ENCODE peak calls at places on chromosomes 16 and 17, in four cellular contexts. E, A, P and J are unnamed samples. For H3K79me2 and H3K4me1, the result is how much of the 10 kb centered on the place peaks cover.

GRCh38 chr17:45346255-45347015 is 29.6 kb upstream of the MAP3K14 start:
- DNase-seq in E (peak), P (no peak), A (no peak), J (no peak)

GRCh38 chr16:89106533-89107208 is 13.0 kb downstream of the ACSF3 start:
- DNase-seq in E (no peak), P (no peak), A (no peak), J (no peak)

GRCh38 chr16:49623501-49624266 is 232.2 kb downstream of the ZNF423 start:
- DNase-seq in A (no peak), E (no peak), P (no peak), J (no peak)

GRCh38 chr16:81703177-81704155 is 75.6 kb upstream of the PLCG2 start:
- DNase-seq in A (no peak), E (peak), P (no peak), J (no peak)

GRCh38 chr16:58094026-58094425 is 35.2 kb downstream of the CFAP20 start:
- DNase-seq in P (no peak), E (no peak), A (no peak), J (no peak)

GRCh38 chr17:66711936-66712335 is 123.0 kb upstream of the CACNG5 start:
- DNase-seq in P (no peak), E (no peak), A (no peak), J (peak)

GRCh38 chr16:2900526-2901075 is 11.1 kb upstream of the FLYWCH1 start:
- DNase-seq in E (no peak), P (no peak), A (no peak), J (no peak)

GRCh38 chr17:8420041-8420934 is 15.4 kb upstream of the NDEL1 start:
- DNase-seq in P (no peak), E (peak), A (no peak), J (no peak)

GRCh38 chr17:73170921-73171320 is 6.1 kb downstream of the SSTR2 start:
- DNase-seq in P (no peak), A (no peak), E (no peak), J (no peak)

GRCh38 chr17:74872313-74873035 is at the start of gene FDXR:
- DNase-seq in A (no peak), E (no peak), P (no peak), J (no peak)

GRCh38 chr17:27572665-27573064 is 58.3 kb upstream of the LGALS9 start:
- DNase-seq in A (no peak), P (no peak), E (peak), J (no peak)

GRCh38 chr17:1323336-1323735 is 43.9 kb downstream of the TRARG1 start:
- DNase-seq in A (peak), P (peak), E (peak), J (peak)

GRCh38 chr17:20996724-20997615 is 45.8 kb downstream of the USP22 start:
- DNase-seq in E (no peak), A (no peak), P (no peak), J (no peak)

GRCh38 chr16:81816793-81817210 is 37.7 kb downstream of the PLCG2 start:
- DNase-seq in E (no peak), A (peak), P (no peak), J (no peak)

GRCh38 chr16:49183911-49184310 is 97.7 kb downstream of the CBLN1 start:
- DNase-seq in A (peak), P (peak), E (peak), J (no peak)

GRCh38 chr17:20213429-20213828 is 204.3 kb downstream of the SPECC1 start:
- DNase-seq in E (no peak), A (no peak), P (no peak), J (no peak)

GRCh38 chr17:47618416-47618815 is 31.3 kb upstream of the KPNB1 start:
- DNase-seq in P (peak), A (peak), E (peak), J (no peak)

GRCh38 chr17:8087075-8087941 is at the start of gene ALOX12B:
- DNase-seq in P (no peak), A (no peak), E (no peak), J (no peak)

GRCh38 chr16:66391726-66392670 is 25.5 kb downstream of the CDH5 start:
- DNase-seq in A (no peak), P (no peak), E (no peak), J (no peak)

GRCh38 chr17:83155128-83156081 is 76.0 kb downstream of the METRNL start:
- DNase-seq in P (no peak), E (peak), A (no peak), J (no peak)

GRCh38 chr17:27366438-27366837 is 72.5 kb downstream of the WSB1 start:
- DNase-seq in E (peak), P (no peak), A (no peak), J (no peak)

GRCh38 chr17:28204244-28204643 is 114.8 kb upstream of the TMEM97 start:
- DNase-seq in P (no peak), E (no peak), A (no peak), J (no peak)

GRCh38 chr17:48555183-48555615 is 10.3 kb upstream of the HOXB2 start:
- DNase-seq in E (peak), A (no peak), P (no peak), J (no peak)

GRCh38 chr17:41835800-41836549 is at the start of gene NT5C3B:
- DNase-seq in P (peak), E (peak), A (peak), J (peak)

GRCh38 chr17:8068736-8069586 is 18.6 kb downstream of the ALOX12B start:
- DNase-seq in E (no peak), P (no peak), A (no peak), J (no peak)

GRCh38 chr16:4613636-4614570 is 785 bp downstream of the UBALD1 start:
- DNase-seq in P (peak), A (no peak), E (peak), J (peak)

GRCh38 chr17:4533522-4534502 is 21.4 kb downstream of the MYBBP1A start:
- DNase-seq in A (no peak), P (peak), E (peak), J (peak)

GRCh38 chr16:51149251-51149661 is 1.8 kb downstream of the SALL1 start:
- DNase-seq in P (peak), E (no peak), A (no peak), J (no peak)

GRCh38 chr17:77049440-77049839 is 91.3 kb upstream of the SEC14L1 start:
- DNase-seq in A (no peak), P (no peak), E (peak), J (no peak)

GRCh38 chr17:77058016-77058415 is 82.8 kb upstream of the SEC14L1 start:
- DNase-seq in E (no peak), A (no peak), P (no peak), J (no peak)

GRCh38 chr17:77055453-77055852 is 85.3 kb upstream of the SEC14L1 start:
- DNase-seq in P (no peak), E (no peak), A (no peak), J (no peak)

GRCh38 chr17:77054926-77055325 is 85.8 kb upstream of the SEC14L1 start:
- DNase-seq in E (no peak), P (peak), A (no peak), J (no peak)
- H3K79me2 ChIP-seq in E (under half), P (under half), A (under half), J (under half)

GRCh38 chr17:81802856-81803643 is 900 bp upstream of the GCGR start:
- DNase-seq in P (no peak), A (no peak), E (no peak), J (no peak)
- TF ChIP-seq EZH2 in P (no peak), A (no peak), E (peak), J (no peak)

GRCh38 chr17:78769200-78769773 is 12.8 kb downstream of the CYTH1 start:
- DNase-seq in P (no peak), E (no peak), A (no peak), J (no peak)
- H3K4me1 ChIP-seq in P (under half), E (under half), A (half or more), J (under half)

GRCh38 chr16:67458121-67458641 is 22.8 kb downstream of the ATP6V0D1 start:
- DNase-seq in E (peak), P (no peak), A (no peak), J (no peak)
- H3K79me2 ChIP-seq in E (half or more), P (under half), A (half or more), J (under half)